ENCODE peak calls at places on chromosomes 5 and 9, in ten cellular contexts. E is mesenchymal stem cell, D is fibroblast of lung, T is H1, V is astrocyte, N is endothelial cell of umbilical vein, J is K562, L is neural progenitor cell, O is neuronal stem cell, U is H9. C is an unnamed sample.
A peak's percentile ranks its signal among the peaks of the same experiment; 100 is the strongest.

GRCh38 chr9:109379513-109379912 is 58.7 kb upstream of the EPB41L4B start:
- DNase-seq in E (no peak), U (no peak), T (no peak), N (no peak), J (no peak), O (no peak), D (no peak), L (no peak), V (no peak), C (no peak)

GRCh38 chr5:135492319-135492626 is 40.1 kb upstream of the TIFAB start:
- DNase-seq in D (no peak), T (no peak), U (no peak), O (no peak), E (no peak), J (no peak), V (no peak), L (no peak), N (no peak), C (peak; percentile 73)

GRCh38 chr5:111248571-111248970 is 24.4 kb downstream of the CAMK4 start:
- DNase-seq in N (no peak), O (no peak), U (no peak), J (no peak), E (peak; percentile 15), T (no peak), L (no peak), V (no peak), D (no peak), C (no peak)

GRCh38 chr5:140840978-140841962 is at the start of gene PCDHA8:
- DNase-seq in O (no peak), U (peak; percentile 66), J (peak; percentile 40), D (no peak), N (no peak), E (peak; percentile 55), V (no peak), L (peak; percentile 15), T (peak; percentile 84), C (no peak)

GRCh38 chr5:135608761-135609443 is 30.1 kb upstream of the CXCL14 start:
- DNase-seq in O (no peak), T (peak; percentile 2), U (no peak), L (no peak), N (no peak), V (no peak), D (no peak), E (no peak), J (no peak), C (no peak)

GRCh38 chr5:66661149-66661548 is 65.0 kb downstream of the MAST4 start:
- DNase-seq in T (no peak), V (peak; percentile 91), D (peak; percentile 85), U (no peak), N (no peak), J (no peak), L (no peak), O (no peak), E (peak; percentile 85), C (no peak)

GRCh38 chr9:104094534-104095020 is 468 bp downstream of the SMC2 start:
- DNase-seq in E (no peak), L (no peak), D (no peak), O (no peak), V (no peak), N (no peak), J (no peak), U (no peak), T (no peak), C (no peak)

GRCh38 chr9:95363051-95363841 is 45.7 kb upstream of the FANCC start:
- DNase-seq in N (no peak), O (no peak), U (no peak), V (peak; percentile 55), D (peak; percentile 39), J (no peak), L (no peak), T (no peak), E (peak; percentile 51), C (no peak)

GRCh38 chr9:135681161-135681560 is 18.1 kb downstream of the LCN9 start:
- DNase-seq in V (no peak), E (no peak), L (no peak), O (no peak), N (no peak), D (no peak), U (no peak), J (no peak), T (no peak), C (no peak)

GRCh38 chr5:851553-851952 is 767 bp upstream of the ZDHHC11 start:
- DNase-seq in E (no peak), O (no peak), D (no peak), N (no peak), L (no peak), J (no peak), T (no peak), U (no peak), V (no peak), C (no peak)

GRCh38 chr9:13648676-13649075 is 369.2 kb upstream of the MPDZ start:
- DNase-seq in L (no peak), U (no peak), D (no peak), E (no peak), O (no peak), N (peak; percentile 6), J (no peak), T (no peak), V (no peak), C (peak; percentile 19)

GRCh38 chr5:137199966-137200365 is 299.2 kb downstream of the SPOCK1 start:
- DNase-seq in N (no peak), V (peak; percentile 78), J (no peak), U (no peak), E (no peak), L (no peak), T (no peak), D (no peak), O (no peak), C (peak; percentile 28)

GRCh38 chr5:122999947-123000563 is 36.5 kb downstream of the PPIC start:
- DNase-seq in J (peak; percentile 80), L (peak; percentile 85), U (peak; percentile 80), E (peak; percentile 36), T (peak; percentile 81), D (peak; percentile 22), V (peak; percentile 6), N (peak; percentile 23), O (peak; percentile 33), C (no peak)

GRCh38 chr5:168327019-168327421 is 35.6 kb downstream of the WWC1 start:
- DNase-seq in O (no peak), V (peak; percentile 69), L (no peak), T (no peak), E (no peak), U (no peak), N (no peak), D (no peak), J (no peak), C (no peak)

GRCh38 chr5:180241600-180241999 is 32.6 kb upstream of the RASGEF1C start:
- DNase-seq in T (no peak), U (no peak), J (no peak), N (no peak), L (no peak), V (no peak), E (no peak), O (no peak), D (no peak), C (no peak)

GRCh38 chr9:91896513-91897121 is 53.4 kb downstream of the ROR2 start:
- DNase-seq in J (peak; percentile 77), O (no peak), U (no peak), T (no peak), E (peak; percentile 42), D (peak; percentile 69), V (peak; percentile 76), N (no peak), L (peak; percentile 58), C (peak; percentile 36)
- H2AFZ ChIP-seq in J (peak overlapping the region; percentile 48), O (no peak overlapping the region), U (no peak overlapping the region), T (no peak overlapping the region), E (no peak overlapping the region), D (no peak overlapping the region), V (no peak overlapping the region), N (no peak overlapping the region), L (no peak overlapping the region), C (no peak overlapping the region)

GRCh38 chr9:115400801-115401200 is 282.8 kb upstream of the TNC start:
- DNase-seq in L (no peak), V (peak; percentile 90), J (no peak), N (no peak), O (no peak), U (no peak), E (peak; percentile 81), T (no peak), D (peak; percentile 20), C (no peak)

GRCh38 chr9:115396071-115396529 is 278.1 kb upstream of the TNC start:
- DNase-seq in T (no peak), U (no peak), J (no peak), L (no peak), O (no peak), D (no peak), N (no peak), E (no peak), V (peak; percentile 69), C (no peak)

GRCh38 chr9:115397591-115398312 is 279.8 kb upstream of the TNC start:
- DNase-seq in O (no peak), D (no peak), N (no peak), E (no peak), J (no peak), T (no peak), V (no peak), U (no peak), L (peak; percentile 3), C (no peak)

GRCh38 chr9:115399026-115399425 is 281.1 kb upstream of the TNC start:
- DNase-seq in T (no peak), U (no peak), E (no peak), D (no peak), J (no peak), V (no peak), O (no peak), L (no peak), N (no peak), C (no peak)

GRCh38 chr9:115398313-115398650 is 280.3 kb upstream of the TNC start:
- DNase-seq in U (no peak), J (no peak), O (no peak), D (no peak), E (no peak), T (no peak), L (no peak), N (no peak), V (no peak), C (no peak)
- H3K9ac ChIP-seq in U (no peak overlapping the region), J (no peak overlapping the region), O (no peak overlapping the region), D (no peak overlapping the region), E (no peak overlapping the region), T (no peak overlapping the region), L (no peak overlapping the region), N (no peak overlapping the region), V (no peak overlapping the region), C (no peak overlapping the region)

GRCh38 chr9:108156270-108156998 is 666.9 kb upstream of the KLF4 start:
- DNase-seq in N (no peak), E (peak; percentile 47), D (peak; percentile 27), V (no peak), O (no peak), L (no peak), J (peak; percentile 80), T (no peak), U (no peak), C (peak; percentile 89)
- H2AFZ ChIP-seq in N (peak overlapping the region; percentile 40), E (no peak overlapping the region), D (no peak overlapping the region), V (no peak overlapping the region), O (no peak overlapping the region), L (peak overlapping the region; percentile 57), J (peak overlapping the region; percentile 12), T (peak overlapping the region; percentile 34), U (no peak overlapping the region), C (peak overlapping the region; percentile 89)

DNA sequence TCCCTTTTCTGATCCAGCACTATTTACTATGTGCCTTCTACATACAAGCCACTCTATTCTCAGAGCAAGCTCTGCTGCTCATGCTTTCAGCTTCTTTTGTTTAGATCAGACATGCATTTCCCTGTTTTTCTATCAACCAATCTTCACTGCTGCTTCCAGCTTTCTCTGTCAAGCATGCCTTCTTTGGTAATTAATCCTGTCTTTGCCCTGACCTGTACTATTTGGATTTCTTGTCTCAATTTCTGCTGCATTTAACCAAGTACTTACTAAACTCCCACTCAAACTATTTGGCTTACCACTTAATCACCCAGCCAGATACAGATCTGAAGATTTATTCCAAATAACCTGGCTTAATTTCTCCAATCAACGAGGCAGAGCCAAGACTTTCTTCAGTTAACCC is 25.4 kb downstream of the OSMR start:
- DNase-seq in J (no peak), V (peak; percentile 63), N (no peak), D (peak; percentile 26), L (no peak), U (no peak), O (no peak), E (peak; percentile 52), T (no peak), C (peak; percentile 54)
- H3K9ac ChIP-seq in J (no peak overlapping the region), V (peak overlapping the region; percentile 60), N (no peak overlapping the region), D (no peak overlapping the region), L (no peak overlapping the region), U (no peak overlapping the region), O (no peak overlapping the region), E (peak overlapping the region; percentile 82), T (no peak overlapping the region), C (peak overlapping the region; percentile 81)